ENCODE peak calls at places on chromosomes 6 and 20, in nine cellular contexts. R is SK-N-DZ; I is naive thymus-derived CD8-positive, alpha-beta T cell; Y is cerebellum; O is Ammon's horn; W is HT1080; V is left cardiac atrium; P is A172; B is GF-D8. J is an unnamed sample.

GRCh38 chr6:17271628-17272027 is 9.5 kb upstream of the RBM24 start:
- DNase-seq in R (no peak), I (no peak), Y (no peak), O (no peak), W (no peak), V (no peak), P (no peak), B (no peak), J (no peak)

GRCh38 chr6:41352907-41353306 is 17.5 kb downstream of the NCR2 start:
- DNase-seq in R (no peak), I (no peak), Y (no peak), O (no peak), W (no peak), V (no peak), P (no peak), B (no peak), J (no peak)

GRCh38 chr20:57106030-57106682 is 160.3 kb downstream of the BMP7 start:
- DNase-seq in R (peak; percentile 64), I (no peak), Y (no peak), O (no peak), W (no peak), V (no peak), P (no peak), B (no peak), J (no peak)

GRCh38 chr6:156963712-156964700 is 186.8 kb downstream of the ARID1B start:
- DNase-seq in R (peak; percentile 24), I (no peak), Y (no peak), O (peak; percentile 52), W (peak; percentile 49), V (no peak), P (no peak), B (no peak), J (no peak)

GRCh38 chr20:1336699-1337387 is 7.9 kb upstream of the SDCBP2 start:
- DNase-seq in R (no peak), I (no peak), Y (peak; percentile 61), O (no peak), W (no peak), V (peak; percentile 89), P (no peak), B (no peak), J (peak; percentile 90)

GRCh38 chr6:30061766-30062458 is 847 bp downstream of the POLR1H start:
- DNase-seq in R (peak; percentile 49), I (peak; percentile 26), Y (no peak), O (no peak), W (peak; percentile 14), V (no peak), P (peak; percentile 27), B (peak; percentile 18), J (peak; percentile 24)

GRCh38 chr20:1773816-1774215 is 116.2 kb upstream of the SIRPG start:
- DNase-seq in R (no peak), I (no peak), Y (no peak), O (no peak), W (no peak), V (no peak), P (no peak), B (no peak), J (no peak)

GRCh38 chr20:41172296-41173140 is 35.2 kb downstream of the PLCG1 start:
- DNase-seq in R (no peak), I (no peak), Y (no peak), O (peak; percentile 23), W (no peak), V (no peak), P (no peak), B (no peak), J (no peak)

GRCh38 chr6:157823523-157824370 is 701 bp downstream of the SNX9 start:
- DNase-seq in R (peak; percentile 25), I (peak; percentile 50), Y (peak; percentile 18), O (peak; percentile 44), W (peak; percentile 54), V (peak; percentile 45), P (peak; percentile 36), B (no peak), J (peak; percentile 53)

GRCh38 chr6:46367365-46367764 is 123.9 kb downstream of the RCAN2 start:
- DNase-seq in R (no peak), I (no peak), Y (no peak), O (no peak), W (no peak), V (no peak), P (no peak), B (no peak), J (no peak)

GRCh38 chr6:35402136-35402855 is 49.8 kb upstream of the FANCE start:
- DNase-seq in R (no peak), I (no peak), Y (no peak), O (no peak), W (no peak), V (no peak), P (no peak), B (no peak), J (no peak)

GRCh38 chr20:56859039-56859750 is 230.1 kb downstream of the TFAP2C start:
- DNase-seq in R (no peak), I (no peak), Y (no peak), O (no peak), W (no peak), V (no peak), P (no peak), B (no peak), J (no peak)

GRCh38 chr6:72624557-72625160 is 2.8 kb downstream of the KCNQ5 start:
- DNase-seq in R (peak; percentile 66), I (no peak), Y (no peak), O (no peak), W (peak; percentile 31), V (no peak), P (peak; percentile 35), B (peak; percentile 36), J (no peak)

GRCh38 chr20:54643761-54644160 is 168.4 kb downstream of the DOK5 start:
- DNase-seq in R (no peak), I (no peak), Y (no peak), O (no peak), W (peak; percentile 23), V (no peak), P (peak; percentile 50), B (no peak), J (peak; percentile 68)

GRCh38 chr6:47292944-47293343 is 16.8 kb downstream of the TNFRSF21 start:
- DNase-seq in R (no peak), I (no peak), Y (no peak), O (no peak), W (peak; percentile 75), V (no peak), P (peak; percentile 40), B (no peak), J (no peak)

GRCh38 chr6:85006362-85006761 is 242.0 kb upstream of the TBX18 start:
- DNase-seq in R (no peak), I (no peak), Y (no peak), O (no peak), W (no peak), V (no peak), P (no peak), B (no peak), J (no peak)

GRCh38 chr6:96065211-96065610 is 49.4 kb downstream of the FUT9 start:
- DNase-seq in R (no peak), I (no peak), Y (no peak), O (peak; percentile 39), W (no peak), V (no peak), P (no peak), B (no peak), J (no peak)

GRCh38 chr6:130997061-130997753 is 65.8 kb downstream of the EPB41L2 start:
- DNase-seq in R (peak; percentile 14), I (no peak), Y (no peak), O (peak; percentile 45), W (peak; percentile 6), V (no peak), P (peak; percentile 23), B (no peak), J (no peak)

GRCh38 chr20:17227199-17227535 is 327 bp downstream of the PCSK2 start:
- DNase-seq in R (no peak), I (no peak), Y (peak; percentile 33), O (peak; percentile 30), W (no peak), V (no peak), P (no peak), B (no peak), J (no peak)

GRCh38 chr20:41411458-41411857 is 44.8 kb upstream of the EMILIN3 start:
- DNase-seq in R (no peak), I (no peak), Y (no peak), O (no peak), W (peak; percentile 10), V (no peak), P (no peak), B (no peak), J (no peak)

GRCh38 chr6:110534731-110535164 is 58.3 kb upstream of the SLC22A16 start:
- DNase-seq in R (no peak), I (no peak), Y (no peak), O (peak; percentile 94), W (peak; percentile 83), V (peak; percentile 48), P (peak; percentile 89), B (no peak), J (no peak)

GRCh38 chr6:132900849-132901248 is 86.5 kb downstream of the RPS12 start:
- DNase-seq in R (no peak), I (no peak), Y (no peak), O (no peak), W (no peak), V (no peak), P (no peak), B (no peak), J (no peak)

GRCh38 chr6:169164451-169164850 is 89.2 kb downstream of the THBS2 start:
- DNase-seq in R (no peak), I (no peak), Y (no peak), O (no peak), W (no peak), V (no peak), P (no peak), B (no peak), J (no peak)

GRCh38 chr6:138692978-138693909 is 80.3 kb upstream of the CCDC28A start:
- DNase-seq in R (no peak), I (peak; percentile 8), Y (peak; percentile 27), O (peak; percentile 48), W (peak; percentile 76), V (peak; percentile 64), P (peak; percentile 54), B (no peak), J (peak; percentile 63)

GRCh38 chr6:168908887-168909286 is 344.8 kb downstream of the THBS2 start:
- DNase-seq in R (no peak), I (no peak), Y (no peak), O (no peak), W (peak; percentile 24), V (no peak), P (peak; percentile 58), B (no peak), J (no peak)

GRCh38 chr6:80363501-80363900 is 257.0 kb downstream of the BCKDHB start:
- DNase-seq in R (no peak), I (no peak), Y (no peak), O (no peak), W (no peak), V (no peak), P (no peak), B (no peak), J (no peak)

GRCh38 chr6:22421187-22421586 is 124.4 kb upstream of the PRL start:
- DNase-seq in R (no peak), I (no peak), Y (no peak), O (no peak), W (peak; percentile 0), V (no peak), P (peak; percentile 25), B (no peak), J (no peak)

GRCh38 chr6:139262519-139263300 is 29.1 kb downstream of the TXLNB start:
- DNase-seq in R (no peak), I (no peak), Y (no peak), O (no peak), W (peak; percentile 53), V (no peak), P (peak; percentile 14), B (no peak), J (no peak)

GRCh38 chr20:50995506-50995905 is 27.4 kb downstream of the KCNG1 start:
- DNase-seq in R (no peak), I (no peak), Y (no peak), O (no peak), W (no peak), V (no peak), P (no peak), B (no peak), J (no peak)

GRCh38 chr6:149014631-149015171 is 267.9 kb downstream of the UST start:
- DNase-seq in R (no peak), I (no peak), Y (no peak), O (no peak), W (peak; percentile 81), V (no peak), P (peak; percentile 34), B (no peak), J (no peak)

GRCh38 chr6:104566411-104566810 is 293.3 kb downstream of the HACE1 start:
- DNase-seq in R (no peak), I (no peak), Y (no peak), O (no peak), W (peak; percentile 89), V (no peak), P (peak; percentile 34), B (no peak), J (no peak)

J was measured in heart left ventricle.